ENCODE peak calls at places on chromosomes 16 and 17, in five cellular contexts. One of them, this sample, is unnamed.

GRCh38 chr17:59730268-59730834 is 22.9 kb downstream of the VMP1 start:
- DNase-seq in neuronal stem cell: no peak
- DNase-seq in H9: no peak
- DNase-seq in mesendoderm: no peak
- DNase-seq in H1: no peak
- DNase-seq in this sample: no peak

GRCh38 chr16:76194621-76195015 is 82.6 kb upstream of the CNTNAP4 start:
- DNase-seq in neuronal stem cell: no peak
- DNase-seq in H9: no peak
- DNase-seq in mesendoderm: peak
- DNase-seq in H1: no peak
- DNase-seq in this sample: no peak

GRCh38 chr16:59192551-59193199 is 458.6 kb upstream of the GOT2 start:
- DNase-seq in neuronal stem cell: peak
- DNase-seq in H9: peak
- DNase-seq in mesendoderm: peak
- DNase-seq in H1: no peak
- DNase-seq in this sample: peak

GRCh38 chr17:34235389-34236028 is 19.6 kb upstream of the CCL2 start:
- DNase-seq in neuronal stem cell: no peak
- DNase-seq in H9: no peak
- DNase-seq in mesendoderm: peak
- DNase-seq in H1: no peak
- DNase-seq in this sample: peak

GRCh38 chr17:79801156-79802038 is 4.5 kb upstream of the CBX8 start:
- DNase-seq in neuronal stem cell: no peak
- DNase-seq in H9: peak
- DNase-seq in mesendoderm: no peak
- DNase-seq in H1: no peak
- DNase-seq in this sample: no peak

GRCh38 chr17:71273451-71273850 is 847.4 kb upstream of the SOX9 start:
- DNase-seq in neuronal stem cell: no peak
- DNase-seq in H9: no peak
- DNase-seq in mesendoderm: no peak
- DNase-seq in H1: no peak
- DNase-seq in this sample: no peak

GRCh38 chr16:526181-527014 is 1.1 kb upstream of the CAPN15 start:
- DNase-seq in neuronal stem cell: no peak
- DNase-seq in H9: no peak
- DNase-seq in mesendoderm: peak
- DNase-seq in H1: no peak
- DNase-seq in this sample: peak

GRCh38 chr17:68355093-68355492 is 63.8 kb downstream of the ARSG start:
- DNase-seq in neuronal stem cell: no peak
- DNase-seq in H9: no peak
- DNase-seq in mesendoderm: no peak
- DNase-seq in H1: no peak
- DNase-seq in this sample: peak

GRCh38 chr17:65449495-65449894 is 112.0 kb downstream of the AXIN2 start:
- DNase-seq in neuronal stem cell: no peak
- DNase-seq in H9: no peak
- DNase-seq in mesendoderm: no peak
- DNase-seq in H1: no peak
- DNase-seq in this sample: no peak

GRCh38 chr16:55623640-55624039 is 32.1 kb upstream of the SLC6A2 start:
- DNase-seq in neuronal stem cell: no peak
- DNase-seq in H9: no peak
- DNase-seq in mesendoderm: no peak
- DNase-seq in H1: no peak
- DNase-seq in this sample: no peak

GRCh38 chr16:16791051-16791450 is 412.1 kb downstream of the NPIPA7 start:
- DNase-seq in neuronal stem cell: no peak
- DNase-seq in H9: no peak
- DNase-seq in mesendoderm: no peak
- DNase-seq in H1: no peak
- DNase-seq in this sample: no peak

GRCh38 chr16:525520-526180 is 1.9 kb upstream of the CAPN15 start:
- DNase-seq in neuronal stem cell: no peak
- DNase-seq in H9: no peak
- DNase-seq in mesendoderm: peak
- DNase-seq in H1: no peak
- DNase-seq in this sample: peak

GRCh38 chr17:9370464-9370863 is 205.2 kb downstream of the STX8 start:
- DNase-seq in neuronal stem cell: no peak
- DNase-seq in H9: no peak
- DNase-seq in mesendoderm: no peak
- DNase-seq in H1: no peak
- DNase-seq in this sample: peak

GRCh38 chr17:80786887-80787286 is 204.8 kb upstream of the CHMP6 start:
- DNase-seq in neuronal stem cell: no peak
- DNase-seq in H9: no peak
- DNase-seq in mesendoderm: no peak
- DNase-seq in H1: no peak
- DNase-seq in this sample: no peak

GRCh38 chr16:31347445-31347844 is 7.5 kb upstream of the ITGAX start:
- DNase-seq in neuronal stem cell: no peak
- DNase-seq in H9: no peak
- DNase-seq in mesendoderm: no peak
- DNase-seq in H1: no peak
- DNase-seq in this sample: no peak

GRCh38 chr17:2786176-2786881 is 9.9 kb upstream of the RAP1GAP2 start:
- DNase-seq in neuronal stem cell: peak
- DNase-seq in H9: peak
- DNase-seq in mesendoderm: peak
- DNase-seq in H1: peak
- DNase-seq in this sample: peak

GRCh38 chr16:3058173-3059030 is 7.0 kb upstream of the IL32 start:
- DNase-seq in neuronal stem cell: peak
- DNase-seq in H9: peak
- DNase-seq in mesendoderm: peak
- DNase-seq in H1: no peak
- DNase-seq in this sample: no peak

GRCh38 chr17:76275382-76276068 is 10.4 kb downstream of the UBALD2 start:
- DNase-seq in neuronal stem cell: no peak
- DNase-seq in H9: no peak
- DNase-seq in mesendoderm: no peak
- DNase-seq in H1: no peak
- DNase-seq in this sample: no peak

GRCh38 chr17:34673995-34674900 is 94.9 kb downstream of the TMEM132E start:
- DNase-seq in neuronal stem cell: no peak
- DNase-seq in H9: no peak
- DNase-seq in mesendoderm: no peak
- DNase-seq in H1: no peak
- DNase-seq in this sample: no peak

GRCh38 chr16:10982430-10983174 is 38.2 kb downstream of the CLEC16A start:
- DNase-seq in neuronal stem cell: no peak
- DNase-seq in H9: no peak
- DNase-seq in mesendoderm: no peak
- DNase-seq in H1: no peak
- DNase-seq in this sample: peak

GRCh38 chr16:1163567-1164055 is 10.7 kb downstream of the CACNA1H start:
- DNase-seq in neuronal stem cell: no peak
- DNase-seq in H9: peak
- DNase-seq in mesendoderm: peak
- DNase-seq in H1: no peak
- DNase-seq in this sample: peak

GRCh38 chr17:70059076-70059475 is 15.9 kb upstream of the KCNJ16 start:
- DNase-seq in neuronal stem cell: no peak
- DNase-seq in H9: no peak
- DNase-seq in mesendoderm: no peak
- DNase-seq in H1: no peak
- DNase-seq in this sample: no peak

GRCh38 chr16:19307587-19308241 is 22.2 kb downstream of the CLEC19A start:
- DNase-seq in neuronal stem cell: peak
- DNase-seq in H9: peak
- DNase-seq in mesendoderm: peak
- DNase-seq in H1: no peak
- DNase-seq in this sample: no peak

GRCh38 chr17:55067697-55068439 is 99.3 kb downstream of the STXBP4 start:
- DNase-seq in neuronal stem cell: no peak
- DNase-seq in H9: no peak
- DNase-seq in mesendoderm: peak
- DNase-seq in H1: no peak
- DNase-seq in this sample: peak

GRCh38 chr17:63613663-63614062 is 8.6 kb upstream of the MAP3K3 start:
- DNase-seq in neuronal stem cell: no peak
- DNase-seq in H9: no peak
- DNase-seq in mesendoderm: no peak
- DNase-seq in H1: no peak
- DNase-seq in this sample: no peak

GRCh38 chr17:45115015-45115625 is 17.2 kb downstream of the PLCD3 start:
- DNase-seq in neuronal stem cell: no peak
- DNase-seq in H9: no peak
- DNase-seq in mesendoderm: no peak
- DNase-seq in H1: no peak
- DNase-seq in this sample: no peak

GRCh38 chr17:71115669-71115972 is 946.3 kb downstream of the KCNJ2 start:
- DNase-seq in neuronal stem cell: no peak
- DNase-seq in H9: no peak
- DNase-seq in mesendoderm: no peak
- DNase-seq in H1: no peak
- DNase-seq in this sample: peak

GRCh38 chr17:8164815-8165131 is 2.0 kb upstream of the VAMP2 start:
- DNase-seq in neuronal stem cell: no peak
- DNase-seq in H9: no peak
- DNase-seq in mesendoderm: no peak
- DNase-seq in H1: no peak
- DNase-seq in this sample: no peak

GRCh38 chr17:4808378-4808767 is 1.4 kb downstream of the PLD2 start:
- DNase-seq in neuronal stem cell: no peak
- DNase-seq in H9: no peak
- DNase-seq in mesendoderm: no peak
- DNase-seq in H1: no peak
- DNase-seq in this sample: no peak

GRCh38 chr16:81374514-81374913 is 59.8 kb downstream of the GAN start:
- DNase-seq in neuronal stem cell: no peak
- DNase-seq in H9: no peak
- DNase-seq in mesendoderm: no peak
- DNase-seq in H1: no peak
- DNase-seq in this sample: no peak

GRCh38 chr17:59234631-59235030 is 14.3 kb downstream of the GDPD1 start:
- DNase-seq in neuronal stem cell: no peak
- DNase-seq in H9: no peak
- DNase-seq in mesendoderm: no peak
- DNase-seq in H1: no peak
- DNase-seq in this sample: no peak

GRCh38 chr17:21286066-21286770 is 1.7 kb downstream of the MAP2K3 start:
- DNase-seq in neuronal stem cell: no peak
- DNase-seq in H9: no peak
- DNase-seq in mesendoderm: peak
- DNase-seq in H1: no peak
- DNase-seq in this sample: peak

GRCh38 chr17:78865682-78866390 is 25.2 kb upstream of the USP36 start:
- DNase-seq in neuronal stem cell: peak
- DNase-seq in H9: peak
- DNase-seq in mesendoderm: peak
- DNase-seq in H1: peak
- DNase-seq in this sample: peak

GRCh38 chr17:19433727-19434340 is 22.8 kb downstream of the RNF112 start:
- DNase-seq in neuronal stem cell: no peak
- DNase-seq in H9: no peak
- DNase-seq in mesendoderm: peak
- DNase-seq in H1: no peak
- DNase-seq in this sample: no peak

GRCh38 chr16:72926671-72927070 is 121.3 kb downstream of the ZFHX3 start:
- DNase-seq in neuronal stem cell: no peak
- DNase-seq in H9: no peak
- DNase-seq in mesendoderm: no peak
- DNase-seq in H1: no peak
- DNase-seq in this sample: no peak

GRCh38 chr17:71511266-71511995 is 609.4 kb upstream of the SOX9 start:
- DNase-seq in neuronal stem cell: no peak
- DNase-seq in H9: no peak
- DNase-seq in mesendoderm: no peak
- DNase-seq in H1: no peak
- DNase-seq in this sample: no peak

GRCh38 chr16:9077001-9077809 is 14.2 kb upstream of the HAPSTR1 start:
- DNase-seq in neuronal stem cell: no peak
- DNase-seq in H9: no peak
- DNase-seq in mesendoderm: peak
- DNase-seq in H1: no peak
- DNase-seq in this sample: peak

GRCh38 chr17:44005865-44006580 is 1.6 kb downstream of the NAGS start:
- DNase-seq in neuronal stem cell: no peak
- DNase-seq in H9: peak
- DNase-seq in mesendoderm: peak
- DNase-seq in H1: no peak
- DNase-seq in this sample: no peak
- H2BK15ac ChIP-seq in neuronal stem cell: peak
- H2BK15ac ChIP-seq in H9: no peak
- H2BK15ac ChIP-seq in mesendoderm: no peak
- H2BK15ac ChIP-seq in H1: peak
- H2BK15ac ChIP-seq in this sample: no peak

GRCh38 chr17:752002-752619 is at the start of gene GEMIN4:
- DNase-seq in neuronal stem cell: peak
- DNase-seq in H9: peak
- DNase-seq in mesendoderm: peak
- DNase-seq in H1: peak
- DNase-seq in this sample: peak
- H3K4ac ChIP-seq in neuronal stem cell: peak
- H3K4ac ChIP-seq in H9: no peak
- H3K4ac ChIP-seq in mesendoderm: peak
- H3K4ac ChIP-seq in H1: peak
- H3K4ac ChIP-seq in this sample: peak

GRCh38 chr16:88657371-88657770 is 5.5 kb downstream of the MVD start:
- DNase-seq in neuronal stem cell: no peak
- DNase-seq in H9: no peak
- DNase-seq in mesendoderm: no peak
- DNase-seq in H1: no peak
- DNase-seq in this sample: no peak
- H4K8ac ChIP-seq in neuronal stem cell: peak
- H4K8ac ChIP-seq in H9: no peak
- H4K8ac ChIP-seq in mesendoderm: no peak
- H4K8ac ChIP-seq in H1: no peak
- H4K8ac ChIP-seq in this sample: no peak

GRCh38 chr16:67428146-67428731 is 2.7 kb upstream of the HSD11B2 start:
- DNase-seq in neuronal stem cell: peak
- DNase-seq in H9: peak
- DNase-seq in mesendoderm: peak
- DNase-seq in H1: peak
- DNase-seq in this sample: peak
- H2BK15ac ChIP-seq in neuronal stem cell: peak
- H2BK15ac ChIP-seq in H9: no peak
- H2BK15ac ChIP-seq in mesendoderm: no peak
- H2BK15ac ChIP-seq in H1: peak
- H2BK15ac ChIP-seq in this sample: no peak

DNA sequence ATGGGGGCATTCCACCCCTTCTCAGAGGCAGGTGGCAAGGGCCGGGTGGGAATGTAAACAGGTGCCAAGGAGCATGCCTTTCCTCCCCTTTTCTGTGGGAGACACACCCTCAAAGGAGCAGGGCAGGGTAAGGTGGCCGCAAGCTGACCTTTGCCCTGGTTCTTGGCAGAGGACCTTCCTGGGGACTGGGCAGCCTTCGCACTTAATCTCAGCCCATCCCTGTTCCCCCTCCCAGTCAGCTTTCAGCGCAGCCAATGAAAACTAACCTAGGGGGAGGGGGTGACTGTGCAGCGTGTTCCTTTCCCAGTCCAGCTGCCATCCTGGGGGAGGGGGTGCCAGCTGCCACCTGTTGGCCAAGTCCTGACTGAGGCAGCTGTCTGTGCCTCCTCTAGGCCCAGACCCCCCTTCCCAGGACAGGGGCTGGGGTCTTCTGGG is 2.8 kb downstream of the TRAF4 start:
- DNase-seq in neuronal stem cell: no peak
- DNase-seq in H9: peak
- DNase-seq in mesendoderm: peak
- DNase-seq in H1: no peak
- DNase-seq in this sample: no peak
- H3K4ac ChIP-seq in neuronal stem cell: no peak
- H3K4ac ChIP-seq in H9: no peak
- H3K4ac ChIP-seq in mesendoderm: no peak
- H3K4ac ChIP-seq in H1: no peak
- H3K4ac ChIP-seq in this sample: peak

This sample was measured in IMR-90.